ENCODE peak calls at places on chromosomes 6 and 20, in five cellular contexts. I is pancreas; K is upper lobe of left lung; T is CD4-positive, alpha-beta T cell; Q is CD8-positive, alpha-beta T cell. P is an unnamed sample.

GRCh38 chr6:88262372-88262771 is 96.2 kb upstream of the CNR1 start:
- DNase-seq in I (no peak), K (no peak), T (no peak), Q (no peak), P (no peak)

GRCh38 chr20:19820520-19821211 is 62.6 kb downstream of the RIN2 start:
- DNase-seq in I (no peak), K (no peak), T (no peak), Q (no peak), P (no peak)

GRCh38 chr20:35490736-35491181 is 35.4 kb downstream of the CEP250 start:
- DNase-seq in I (no peak), K (no peak), T (peak; percentile 43), Q (peak; percentile 75), P (peak; percentile 76)

GRCh38 chr6:89258912-89259311 is 41.8 kb upstream of the GABRR1 start:
- DNase-seq in I (no peak), K (no peak), T (no peak), Q (no peak), P (no peak)

GRCh38 chr6:84344005-84344404 is 116.6 kb upstream of the CEP162 start:
- DNase-seq in I (no peak), K (no peak), T (no peak), Q (no peak), P (no peak)

GRCh38 chr6:113433506-113433991 is 423.6 kb upstream of the MARCKS start:
- DNase-seq in I (no peak), K (no peak), T (no peak), Q (no peak), P (no peak)

GRCh38 chr6:54835176-54835575 is 11.4 kb upstream of the FAM83B start:
- DNase-seq in I (no peak), K (no peak), T (no peak), Q (no peak), P (no peak)

GRCh38 chr6:44278316-44278715 is 8.1 kb downstream of the TMEM151B start:
- DNase-seq in I (no peak), K (no peak), T (no peak), Q (no peak), P (no peak)

GRCh38 chr20:10807013-10807412 is 133.2 kb upstream of the JAG1 start:
- DNase-seq in I (no peak), K (no peak), T (no peak), Q (no peak), P (no peak)

P was measured in immature natural killer cell.